ENCODE peak calls at places on chromosomes 3 and 15, in five cellular contexts. K, R, D, O and F are unnamed samples.

GRCh38 chr3:55405436-55405835 is 81.7 kb downstream of the WNT5A start:
- DNase-seq in K (no peak), R (no peak), D (no peak), O (peak), F (peak)

GRCh38 chr3:123244128-123244527 is 42.4 kb downstream of the SEC22A start:
- DNase-seq in K (peak), R (no peak), D (no peak), O (peak), F (no peak)

GRCh38 chr3:188188911-188189310 is 35.0 kb downstream of the LPP start:
- DNase-seq in K (no peak), R (no peak), D (no peak), O (no peak), F (no peak)

GRCh38 chr3:51245871-51246270 is 139.2 kb upstream of the MANF start:
- DNase-seq in K (no peak), R (no peak), D (no peak), O (no peak), F (no peak)

GRCh38 chr3:139482206-139482605 is 5.9 kb upstream of the RBP2 start:
- DNase-seq in K (no peak), R (no peak), D (no peak), O (no peak), F (no peak)

GRCh38 chr3:102190340-102190723 is 244.5 kb upstream of the ZPLD1 start:
- DNase-seq in K (no peak), R (no peak), D (no peak), O (no peak), F (no peak)

GRCh38 chr15:25175033-25175788 is 220.4 kb downstream of the SNRPN start:
- DNase-seq in K (peak), R (peak), D (no peak), O (no peak), F (no peak)

GRCh38 chr15:23686466-23687142 is 501 bp downstream of the NDN start:
- DNase-seq in K (no peak), R (no peak), D (no peak), O (no peak), F (no peak)

GRCh38 chr3:177427096-177427495 is 229.8 kb upstream of the TBL1XR1 start:
- DNase-seq in K (peak), R (no peak), D (no peak), O (no peak), F (no peak)

GRCh38 chr3:37590328-37591079 is 271.2 kb upstream of the CTDSPL start:
- DNase-seq in K (no peak), R (no peak), D (no peak), O (no peak), F (no peak)

GRCh38 chr3:72727207-72727606 is 121.0 kb downstream of the SHQ1 start:
- DNase-seq in K (no peak), R (no peak), D (no peak), O (no peak), F (no peak)

GRCh38 chr3:100169186-100169585 is 54.9 kb upstream of the FILIP1L start:
- DNase-seq in K (no peak), R (no peak), D (no peak), O (no peak), F (no peak)